ENCODE peak calls at places on chromosomes 1 and 21, in five cellular contexts. A, Q, O, I and U are unnamed samples.

GRCh38 chr1:202656057-202656456 is 54.2 kb downstream of the SYT2 start:
- DNase-seq in A (no peak), Q (peak), O (no peak), I (peak), U (no peak)

GRCh38 chr1:63758805-63759204 is 15.0 kb upstream of the ROR1 start:
- DNase-seq in A (no peak), Q (no peak), O (no peak), I (no peak), U (no peak)

GRCh38 chr1:38028671-38029070 is 16.1 kb downstream of the UTP11 start:
- DNase-seq in A (no peak), Q (no peak), O (no peak), I (no peak), U (no peak)

GRCh38 chr1:45834689-45835088 is 31.3 kb downstream of the MAST2 start:
- DNase-seq in A (no peak), Q (no peak), O (no peak), I (no peak), U (no peak)

GRCh38 chr21:44700101-44701022 is 3.4 kb downstream of the KRTAP10-12 start:
- DNase-seq in A (no peak), Q (no peak), O (no peak), I (no peak), U (no peak)

GRCh38 chr1:182588460-182589396 is at the start of gene RNASEL:
- DNase-seq in A (no peak), Q (peak), O (no peak), I (peak), U (peak)

GRCh38 chr1:9629445-9630201 is 21.9 kb upstream of the PIK3CD start:
- DNase-seq in A (no peak), Q (no peak), O (no peak), I (no peak), U (peak)

GRCh38 chr1:167455786-167456446 is 62.4 kb downstream of the CD247 start:
- DNase-seq in A (no peak), Q (no peak), O (no peak), I (no peak), U (peak)

GRCh38 chr1:182169203-182169602 is 107.7 kb upstream of the ZNF648 start:
- DNase-seq in A (no peak), Q (peak), O (no peak), I (no peak), U (peak)

GRCh38 chr21:45455321-45456013 is 50.5 kb downstream of the COL18A1 start:
- DNase-seq in A (no peak), Q (no peak), O (no peak), I (peak), U (peak)

GRCh38 chr1:53552981-53553733 is 94.0 kb downstream of the DMRTB1 start:
- DNase-seq in A (no peak), Q (no peak), O (no peak), I (no peak), U (no peak)

GRCh38 chr1:12204140-12204539 is 25.7 kb upstream of the VPS13D start:
- DNase-seq in A (no peak), Q (no peak), O (no peak), I (no peak), U (no peak)

GRCh38 chr1:162042361-162042760 is 18.7 kb upstream of the OLFML2B start:
- DNase-seq in A (no peak), Q (no peak), O (no peak), I (no peak), U (no peak)

GRCh38 chr1:220894924-220895256 is 15.6 kb downstream of the HLX start:
- DNase-seq in A (no peak), Q (no peak), O (no peak), I (no peak), U (no peak)

GRCh38 chr1:228394571-228395394 is 11.9 kb downstream of the TRIM11 start:
- DNase-seq in A (no peak), Q (no peak), O (no peak), I (no peak), U (no peak)

GRCh38 chr1:180778782-180779398 is 133.8 kb upstream of the KIAA1614 start:
- DNase-seq in A (no peak), Q (peak), O (no peak), I (peak), U (no peak)

GRCh38 chr1:53535846-53536245 is 76.6 kb downstream of the DMRTB1 start:
- DNase-seq in A (no peak), Q (no peak), O (no peak), I (no peak), U (no peak)

GRCh38 chr1:173162601-173163000 is 44.5 kb downstream of the TNFSF4 start:
- DNase-seq in A (no peak), Q (no peak), O (no peak), I (no peak), U (no peak)

GRCh38 chr1:115854005-115854404 is 13.1 kb upstream of the NHLH2 start:
- DNase-seq in A (no peak), Q (no peak), O (no peak), I (no peak), U (no peak)